ENCODE peak calls at places on chromosomes 2 and 18, in five cellular contexts. One of them, this sample, is unnamed.

GRCh38 chr2:1743396-1744150 is 742 bp downstream of the PXDN start:
- DNase-seq in C1 segment of cervical spinal cord: no peak
- DNase-seq in HCT116: no peak
- DNase-seq in NCI-H1092 treated with DMSO at 0.1 percent for 48 hours: peak
- DNase-seq in HEK293T: peak
- DNase-seq in this sample: peak

GRCh38 chr2:33272001-33272400 is 204.4 kb upstream of the RASGRP3 start:
- DNase-seq in NCI-H1092 treated with DMSO at 0.1 percent for 48 hours: no peak
- DNase-seq in C1 segment of cervical spinal cord: no peak
- DNase-seq in HCT116: no peak
- DNase-seq in HEK293T: no peak
- DNase-seq in this sample: peak

GRCh38 chr2:240604291-240604938 is 17.9 kb downstream of the CAPN10 start:
- DNase-seq in C1 segment of cervical spinal cord: peak
- DNase-seq in HEK293T: peak
- DNase-seq in HCT116: peak
- DNase-seq in NCI-H1092 treated with DMSO at 0.1 percent for 48 hours: no peak
- DNase-seq in this sample: no peak

GRCh38 chr2:240579771-240580614 is 6.5 kb upstream of the CAPN10 start:
- DNase-seq in C1 segment of cervical spinal cord: no peak
- DNase-seq in NCI-H1092 treated with DMSO at 0.1 percent for 48 hours: no peak
- DNase-seq in HCT116: peak
- DNase-seq in HEK293T: no peak
- DNase-seq in this sample: peak

GRCh38 chr2:31219131-31219969 is 2.0 kb upstream of the CAPN14 start:
- DNase-seq in HEK293T: no peak
- DNase-seq in NCI-H1092 treated with DMSO at 0.1 percent for 48 hours: no peak
- DNase-seq in HCT116: no peak
- DNase-seq in C1 segment of cervical spinal cord: no peak
- DNase-seq in this sample: no peak

GRCh38 chr2:226190479-226191252 is 609.0 kb downstream of the IRS1 start:
- DNase-seq in C1 segment of cervical spinal cord: no peak
- DNase-seq in HEK293T: no peak
- DNase-seq in HCT116: peak
- DNase-seq in NCI-H1092 treated with DMSO at 0.1 percent for 48 hours: no peak
- DNase-seq in this sample: no peak

GRCh38 chr2:194556639-194557038 is 1100.4 kb upstream of the SLC39A10 start:
- DNase-seq in C1 segment of cervical spinal cord: no peak
- DNase-seq in HCT116: no peak
- DNase-seq in NCI-H1092 treated with DMSO at 0.1 percent for 48 hours: no peak
- DNase-seq in HEK293T: no peak
- DNase-seq in this sample: no peak

GRCh38 chr2:231033147-231034132 is 3.9 kb upstream of the C2orf72 start:
- DNase-seq in C1 segment of cervical spinal cord: no peak
- DNase-seq in HCT116: no peak
- DNase-seq in HEK293T: no peak
- DNase-seq in NCI-H1092 treated with DMSO at 0.1 percent for 48 hours: no peak
- DNase-seq in this sample: no peak

GRCh38 chr2:75539955-75540716 is 20.6 kb downstream of the EVA1A start:
- DNase-seq in C1 segment of cervical spinal cord: no peak
- DNase-seq in HEK293T: no peak
- DNase-seq in NCI-H1092 treated with DMSO at 0.1 percent for 48 hours: no peak
- DNase-seq in HCT116: no peak
- DNase-seq in this sample: no peak

GRCh38 chr2:30359644-30360167 is 87.3 kb upstream of the LCLAT1 start:
- DNase-seq in HCT116: no peak
- DNase-seq in HEK293T: no peak
- DNase-seq in NCI-H1092 treated with DMSO at 0.1 percent for 48 hours: peak
- DNase-seq in C1 segment of cervical spinal cord: no peak
- DNase-seq in this sample: no peak

GRCh38 chr2:189234991-189235390 is 55.4 kb upstream of the COL5A2 start:
- DNase-seq in HCT116: no peak
- DNase-seq in NCI-H1092 treated with DMSO at 0.1 percent for 48 hours: no peak
- DNase-seq in HEK293T: no peak
- DNase-seq in C1 segment of cervical spinal cord: no peak
- DNase-seq in this sample: no peak

GRCh38 chr2:99984781-99985525 is 157.4 kb downstream of the AFF3 start:
- DNase-seq in HEK293T: no peak
- DNase-seq in NCI-H1092 treated with DMSO at 0.1 percent for 48 hours: peak
- DNase-seq in HCT116: no peak
- DNase-seq in C1 segment of cervical spinal cord: no peak
- DNase-seq in this sample: no peak

GRCh38 chr18:3044931-3045698 is 32.2 kb upstream of the LPIN2 start:
- DNase-seq in HEK293T: no peak
- DNase-seq in C1 segment of cervical spinal cord: no peak
- DNase-seq in HCT116: no peak
- DNase-seq in NCI-H1092 treated with DMSO at 0.1 percent for 48 hours: no peak
- DNase-seq in this sample: no peak

GRCh38 chr2:100524331-100524730 is 38.5 kb upstream of the PDCL3 start:
- DNase-seq in HCT116: no peak
- DNase-seq in NCI-H1092 treated with DMSO at 0.1 percent for 48 hours: no peak
- DNase-seq in C1 segment of cervical spinal cord: no peak
- DNase-seq in HEK293T: no peak
- DNase-seq in this sample: no peak

GRCh38 chr18:48902856-48903601 is 47.7 kb downstream of the SMAD7 start:
- DNase-seq in C1 segment of cervical spinal cord: no peak
- DNase-seq in HEK293T: no peak
- DNase-seq in NCI-H1092 treated with DMSO at 0.1 percent for 48 hours: no peak
- DNase-seq in HCT116: no peak
- DNase-seq in this sample: no peak

GRCh38 chr2:28071221-28071620 is 180.7 kb downstream of the BABAM2 start:
- DNase-seq in HCT116: no peak
- DNase-seq in NCI-H1092 treated with DMSO at 0.1 percent for 48 hours: no peak
- DNase-seq in HEK293T: no peak
- DNase-seq in C1 segment of cervical spinal cord: no peak
- DNase-seq in this sample: no peak

This sample was measured in Jurkat, Clone E6-1.